ENCODE peak calls at places on chromosome 20, in seven cellular contexts. H is A549, M is prostate gland, I is thoracic aorta, B is nephron progenitor cell, V is endothelial cell, P is tibial nerve. N is an unnamed sample.

GRCh38 chr20:61500791-61501321 is 248.8 kb downstream of the CDH4 start:
- DNase-seq in B (no peak), H (no peak), P (no peak), I (no peak), M (no peak), V (peak), N (no peak)

GRCh38 chr20:59850018-59850641 is 83.3 kb downstream of the SYCP2 start:
- DNase-seq in H (peak), B (no peak), V (no peak), M (no peak), P (no peak), I (no peak), N (no peak)

GRCh38 chr20:1499528-1500420 is 8.6 kb upstream of the SIRPB2 start:
- DNase-seq in I (no peak), H (no peak), B (no peak), M (peak), P (no peak), V (no peak), N (no peak)

GRCh38 chr20:30168025-30168799 is 1089.3 kb upstream of the DEFB115 start:
- DNase-seq in B (no peak), P (no peak), H (no peak), M (peak), I (no peak), V (no peak), N (peak)

GRCh38 chr20:59004763-59005522 is 2.1 kb downstream of the CTSZ start:
- DNase-seq in M (no peak), V (no peak), I (no peak), P (peak), H (no peak), B (no peak), N (peak)

GRCh38 chr20:38673731-38674177 is 50.5 kb upstream of the SLC32A1 start:
- DNase-seq in V (peak), H (no peak), I (no peak), P (no peak), M (no peak), B (peak), N (peak)

GRCh38 chr20:38460040-38460623 is 12.5 kb upstream of the RALGAPB start:
- DNase-seq in H (peak), I (no peak), M (peak), P (no peak), V (no peak), B (no peak), N (no peak)

GRCh38 chr20:2421247-2421646 is 40.5 kb downstream of the TGM6 start:
- DNase-seq in I (no peak), V (no peak), H (peak), M (no peak), B (no peak), P (no peak), N (no peak)

GRCh38 chr20:60559462-60559861 is 601.2 kb downstream of the CDH26 start:
- DNase-seq in I (no peak), H (no peak), P (no peak), V (no peak), M (no peak), B (peak), N (no peak)

GRCh38 chr20:63382551-63383300 is 21.6 kb upstream of the CHRNA4 start:
- DNase-seq in H (no peak), B (no peak), M (no peak), V (no peak), P (no peak), I (no peak), N (no peak)

GRCh38 chr20:62641749-62642665 is at the start of gene SLCO4A1:
- DNase-seq in I (no peak), V (peak), M (peak), P (peak), B (peak), H (peak), N (peak)

GRCh38 chr20:61753196-61753942 is 312.3 kb downstream of the TAF4 start:
- DNase-seq in B (no peak), V (no peak), M (no peak), P (no peak), I (no peak), H (no peak), N (no peak)

GRCh38 chr20:63518351-63518861 is 2.2 kb upstream of the PPDPF start:
- DNase-seq in M (no peak), B (no peak), H (no peak), V (no peak), P (no peak), I (no peak), N (no peak)

GRCh38 chr20:58375796-58376195 is 13.2 kb upstream of the VAPB start:
- DNase-seq in M (no peak), H (no peak), V (no peak), P (no peak), I (no peak), B (no peak), N (no peak)

GRCh38 chr20:63011798-63012197 is 5.0 kb upstream of the BHLHE23 start:
- DNase-seq in I (no peak), V (no peak), B (no peak), P (no peak), H (no peak), M (no peak), N (no peak)

GRCh38 chr20:50251992-50252491 is 61.4 kb downstream of the CEBPB start:
- DNase-seq in I (no peak), M (no peak), P (no peak), V (no peak), B (no peak), H (no peak), N (no peak)

GRCh38 chr20:38935967-38936407 is 9.8 kb downstream of the FAM83D start:
- DNase-seq in V (no peak), P (no peak), H (no peak), M (no peak), I (no peak), B (no peak), N (no peak)

GRCh38 chr20:34185766-34186620 is 55.2 kb upstream of the ASIP start:
- DNase-seq in H (no peak), I (no peak), P (peak), V (no peak), B (no peak), M (no peak), N (no peak)

GRCh38 chr20:17808357-17808756 is 108.6 kb downstream of the BANF2 start:
- DNase-seq in M (no peak), I (peak), H (no peak), V (no peak), B (no peak), P (peak), N (no peak)

GRCh38 chr20:53611449-53611894 is 17.8 kb upstream of the ZNF217 start:
- DNase-seq in P (no peak), B (no peak), M (no peak), V (no peak), H (peak), I (no peak), N (no peak)

GRCh38 chr20:58233881-58234528 is 5.6 kb upstream of the ANKRD60 start:
- DNase-seq in I (no peak), V (peak), B (peak), P (no peak), H (peak), M (no peak), N (peak)

GRCh38 chr20:1122388-1123315 is 4.2 kb downstream of the PSMF1 start:
- DNase-seq in M (peak), P (peak), V (no peak), I (no peak), H (no peak), B (no peak), N (no peak)

GRCh38 chr20:50460608-50461268 is 49.4 kb upstream of the PTPN1 start:
- DNase-seq in P (peak), B (peak), H (peak), V (peak), M (peak), I (peak), N (peak)

GRCh38 chr20:35297153-35297552 is 4.9 kb upstream of the FAM83C start:
- DNase-seq in B (no peak), V (no peak), I (no peak), M (no peak), H (no peak), P (no peak), N (no peak)

GRCh38 chr20:19335916-19336315 is 123.5 kb downstream of the SLC24A3 start:
- DNase-seq in M (no peak), B (no peak), V (no peak), H (no peak), P (no peak), I (no peak), N (no peak)

GRCh38 chr20:35542990-35543389 is 1.1 kb downstream of the ERGIC3 start:
- DNase-seq in M (no peak), I (no peak), H (no peak), V (no peak), B (no peak), P (no peak), N (no peak)

GRCh38 chr20:36408219-36408618 is 102.1 kb downstream of the DLGAP4 start:
- DNase-seq in H (no peak), I (no peak), B (no peak), M (no peak), P (no peak), V (peak), N (no peak)

GRCh38 chr20:64077876-64078551 is 1.3 kb downstream of the RGS19 start:
- DNase-seq in I (no peak), V (no peak), H (no peak), P (no peak), M (no peak), B (no peak), N (no peak)

GRCh38 chr20:35616465-35617396 is 1.1 kb downstream of the SPAG4 start:
- DNase-seq in B (peak), P (peak), V (peak), I (peak), M (peak), H (peak), N (peak)

GRCh38 chr20:17524551-17524950 is 6.6 kb downstream of the BFSP1 start:
- DNase-seq in H (no peak), B (no peak), V (no peak), I (no peak), P (no peak), M (no peak), N (no peak)

GRCh38 chr20:2816030-2816582 is at the start of gene TMEM239:
- DNase-seq in H (no peak), I (no peak), P (no peak), B (no peak), M (no peak), V (no peak), N (no peak)

GRCh38 chr20:49935746-49936152 is 448 bp upstream of the RNF114 start:
- DNase-seq in I (no peak), H (no peak), B (no peak), P (no peak), V (no peak), M (no peak), N (no peak)

GRCh38 chr20:11686900-11687543 is 230.7 kb upstream of the BTBD3 start:
- DNase-seq in V (peak), I (no peak), H (no peak), M (no peak), B (peak), P (no peak), N (no peak)

GRCh38 chr20:62918830-62919229 is 7.5 kb downstream of the DIDO1 start:
- DNase-seq in M (no peak), I (no peak), P (no peak), V (no peak), H (no peak), B (no peak), N (no peak)

GRCh38 chr20:38034108-38034649 is 633 bp downstream of the RPRD1B start:
- DNase-seq in V (no peak), B (no peak), P (no peak), M (no peak), I (no peak), H (no peak), N (no peak)

GRCh38 chr20:53878262-53879047 is 191.9 kb downstream of the BCAS1 start:
- DNase-seq in B (no peak), V (no peak), I (no peak), M (no peak), H (no peak), P (no peak), N (no peak)

GRCh38 chr20:42544926-42545325 is 644.8 kb downstream of the PTPRT start:
- DNase-seq in M (no peak), I (no peak), H (no peak), B (no peak), P (no peak), V (no peak), N (no peak)

GRCh38 chr20:40955326-40955725 is 73.3 kb upstream of the TOP1 start:
- DNase-seq in I (no peak), M (no peak), P (no peak), V (no peak), H (no peak), B (no peak), N (no peak)

GRCh38 chr20:48878849-48879248 is 42.7 kb upstream of the ARFGEF2 start:
- DNase-seq in I (no peak), M (no peak), H (no peak), V (no peak), B (no peak), P (no peak), N (no peak)

GRCh38 chr20:48880936-48881657 is 40.4 kb upstream of the ARFGEF2 start:
- DNase-seq in P (no peak), B (no peak), M (no peak), I (no peak), H (no peak), V (no peak), N (no peak)

GRCh38 chr20:48879609-48880008 is 41.9 kb upstream of the ARFGEF2 start:
- DNase-seq in B (no peak), I (no peak), M (no peak), V (no peak), H (no peak), P (no peak), N (no peak)

GRCh38 chr20:48877299-48877698 is 44.2 kb upstream of the ARFGEF2 start:
- DNase-seq in B (no peak), M (peak), H (no peak), V (no peak), I (no peak), P (no peak), N (no peak)

GRCh38 chr20:48880331-48880730 is 41.2 kb upstream of the ARFGEF2 start:
- DNase-seq in B (no peak), H (no peak), I (no peak), P (no peak), V (no peak), M (no peak), N (no peak)
- TF ChIP-seq CTCF in B (no peak), H (no peak), I (no peak), P (no peak), V (no peak), M (no peak), N (no peak)

GRCh38 chr20:4025679-4026078 is 10.3 kb upstream of the RNF24 start:
- DNase-seq in P (no peak), B (no peak), V (no peak), I (no peak), M (no peak), H (no peak), N (no peak)

GRCh38 chr20:4022386-4023350 is 7.3 kb upstream of the RNF24 start:
- DNase-seq in V (no peak), M (no peak), H (no peak), B (no peak), I (no peak), P (no peak), N (no peak)

GRCh38 chr20:4027590-4028265 is 12.4 kb upstream of the RNF24 start:
- DNase-seq in I (no peak), M (no peak), H (no peak), P (no peak), B (no peak), V (no peak), N (no peak)

GRCh38 chr20:4025125-4025524 is 9.8 kb upstream of the RNF24 start:
- DNase-seq in P (no peak), B (no peak), V (no peak), M (no peak), I (no peak), H (no peak), N (no peak)

GRCh38 chr20:4026093-4026601 is 10.8 kb upstream of the RNF24 start:
- DNase-seq in H (peak), V (peak), M (peak), P (no peak), B (no peak), I (no peak), N (no peak)
- TF ChIP-seq CTCF in H (no peak), V (no peak), M (peak), P (no peak), B (no peak), I (peak), N (no peak)

GRCh38 chr20:43917380-43917779 is 2.7 kb downstream of the TOX2 start:
- DNase-seq in M (no peak), P (no peak), H (no peak), I (no peak), V (no peak), B (no peak), N (no peak)
- TF ChIP-seq CTCF in M (no peak), P (no peak), H (no peak), I (no peak), V (no peak), B (no peak), N (no peak)

DNA sequence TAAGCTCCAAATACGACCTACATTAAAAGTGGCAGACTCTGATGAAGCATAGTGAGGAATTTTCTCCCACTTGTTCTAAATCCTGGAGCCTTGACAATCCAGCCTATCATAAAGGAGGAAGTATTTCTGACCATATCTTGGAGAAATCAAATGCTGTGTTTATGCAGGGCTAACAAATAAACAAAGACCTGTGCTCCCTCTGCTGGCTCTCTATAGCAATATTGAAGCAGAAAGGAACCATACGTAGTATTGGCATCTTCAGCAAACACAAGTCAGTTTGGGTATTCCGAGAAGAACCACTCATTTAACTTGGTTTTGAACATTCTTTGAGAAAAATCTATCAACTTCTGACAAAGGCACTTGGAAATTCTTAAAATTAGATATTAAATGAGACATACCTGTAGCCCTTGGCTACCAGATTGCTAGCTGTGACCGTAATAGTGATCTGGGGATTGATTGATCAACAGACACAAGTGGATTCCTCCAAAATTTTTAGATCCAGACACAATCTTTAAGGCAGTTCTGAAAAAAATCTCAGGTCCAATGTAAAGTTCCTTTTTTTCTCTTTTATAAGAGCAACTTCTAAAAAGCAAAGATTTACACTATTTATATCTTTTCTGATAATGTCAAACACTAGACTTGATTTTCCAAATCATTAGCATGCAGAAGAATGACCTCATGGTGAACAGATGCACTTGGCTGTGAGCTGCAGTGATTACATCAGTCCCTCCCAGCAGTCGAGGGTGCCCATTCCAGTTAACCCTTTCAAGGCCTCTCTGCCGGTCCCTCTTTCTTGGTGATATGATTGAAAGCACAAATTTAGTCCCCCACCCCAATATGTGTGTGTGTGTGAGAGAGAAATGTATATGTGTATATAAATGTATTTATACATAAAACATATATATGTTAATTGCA is 40.2 kb downstream of the INSM1 start:
- DNase-seq in I (no peak), P (no peak), B (no peak), H (peak), V (no peak), M (no peak), N (no peak)
- TF ChIP-seq CTCF in I (no peak), P (no peak), B (no peak), H (peak), V (peak), M (no peak), N (no peak)

GRCh38 chr20:51553897-51554504 is 11.5 kb upstream of the NFATC2 start:
- DNase-seq in B (no peak), V (no peak), P (no peak), I (no peak), M (no peak), H (no peak), N (no peak)
- TF ChIP-seq CTCF in B (no peak), V (no peak), P (no peak), I (no peak), M (no peak), H (no peak), N (no peak)

GRCh38 chr20:10076126-10077080 is 41.6 kb downstream of the ANKEF1 start:
- DNase-seq in I (no peak), V (no peak), M (peak), P (no peak), B (no peak), H (no peak), N (no peak)

GRCh38 chr20:10078403-10078802 is 43.6 kb downstream of the ANKEF1 start:
- DNase-seq in H (no peak), I (no peak), M (no peak), P (no peak), B (no peak), V (no peak), N (no peak)

GRCh38 chr20:10077886-10078285 is 43.1 kb downstream of the ANKEF1 start:
- DNase-seq in B (no peak), H (no peak), M (no peak), P (no peak), V (no peak), I (no peak), N (no peak)

GRCh38 chr20:10075606-10076005 is 40.8 kb downstream of the ANKEF1 start:
- DNase-seq in M (no peak), I (no peak), B (no peak), V (no peak), P (no peak), H (no peak), N (no peak)

DNA sequence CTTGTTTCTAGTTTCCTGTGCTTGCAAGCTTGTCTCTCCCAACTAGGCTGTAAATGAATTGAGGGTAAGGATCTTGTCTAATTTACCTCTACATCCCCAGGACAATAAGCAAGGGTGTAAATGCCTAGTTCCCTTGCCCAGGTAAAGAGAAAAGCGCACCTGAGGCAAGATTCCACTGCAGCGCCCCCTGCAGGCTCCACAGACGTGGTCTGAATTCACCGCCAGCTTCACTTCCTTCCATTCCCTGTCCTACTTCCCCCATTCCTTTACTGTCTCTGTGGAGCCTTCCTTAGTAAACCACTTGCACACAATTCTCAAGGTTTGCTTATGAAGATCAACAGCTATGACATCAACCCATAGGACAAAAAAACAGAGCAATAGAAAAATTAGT is 42.3 kb downstream of the ANKEF1 start:
- DNase-seq in B (peak), M (no peak), V (peak), P (no peak), H (no peak), I (no peak), N (no peak)
- TF ChIP-seq CTCF in B (peak), M (no peak), V (peak), P (no peak), H (peak), I (no peak), N (peak)